ENCODE peak calls at places on chromosomes 6 and 20, in nine cellular contexts. N is A549, C is fibroblast of lung, I is foreskin keratinocyte, K is astrocyte, M is body of pancreas, T is mesendoderm, S is adipocyte, U is OCI-LY7. P is an unnamed sample. For H3K4me1, the result is how much of the 10 kb centered on the place peaks cover.

GRCh38 chr20:38764563-38765355 is 16.5 kb downstream of the ACTR5 start:
- DNase-seq in N (peak), T (peak), C (peak), U (no peak), M (peak), K (peak), I (peak), S (peak), P (no peak)

GRCh38 chr6:109008951-109009760 is 85.5 kb downstream of the SESN1 start:
- DNase-seq in K (peak), C (peak), I (peak), M (peak), U (peak), N (peak), T (peak), S (peak), P (peak)

GRCh38 chr20:41669708-41670263 is 51.6 kb upstream of the CHD6 start:
- DNase-seq in M (no peak), N (peak), K (no peak), S (no peak), C (no peak), U (no peak), T (peak), I (no peak), P (no peak)

GRCh38 chr6:167898673-167899311 is 72.1 kb downstream of the AFDN start:
- DNase-seq in U (peak), N (peak), C (peak), I (peak), M (no peak), T (peak), K (peak), S (peak), P (no peak)

GRCh38 chr6:170224694-170225660 is 65.9 kb downstream of the DLL1 start:
- DNase-seq in T (peak), S (peak), C (no peak), N (no peak), U (no peak), K (peak), I (peak), M (peak), P (no peak)

GRCh38 chr6:29442670-29443184 is 3.6 kb downstream of the OR10C1 start:
- DNase-seq in C (no peak), N (no peak), T (no peak), U (no peak), K (no peak), M (no peak), S (peak), I (no peak), P (no peak)

GRCh38 chr6:135475292-135475886 is 22.2 kb downstream of the AHI1 start:
- DNase-seq in N (no peak), C (peak), M (no peak), I (no peak), T (no peak), U (no peak), K (no peak), S (peak), P (no peak)

GRCh38 chr20:44601801-44602204 is 19.4 kb downstream of the PKIG start:
- DNase-seq in N (no peak), U (no peak), S (peak), C (peak), M (no peak), K (peak), T (no peak), I (no peak), P (peak)

GRCh38 chr20:53013183-53013582 is 41.0 kb downstream of the TSHZ2 start:
- DNase-seq in U (peak), K (no peak), T (no peak), S (no peak), C (no peak), M (no peak), I (no peak), N (no peak), P (no peak)

GRCh38 chr6:31407699-31408098 is 4.3 kb downstream of the MICA start:
- DNase-seq in S (peak), M (no peak), I (peak), C (peak), U (no peak), N (no peak), T (no peak), K (peak), P (no peak)

GRCh38 chr6:48606618-48607017 is 495.6 kb upstream of the PTCHD4 start:
- DNase-seq in U (no peak), C (no peak), I (no peak), M (no peak), K (no peak), N (no peak), T (no peak), S (no peak), P (no peak)

GRCh38 chr20:50355593-50356521 is 154.3 kb upstream of the PTPN1 start:
- DNase-seq in C (no peak), N (no peak), K (no peak), S (no peak), M (no peak), T (no peak), U (no peak), I (no peak), P (no peak)

GRCh38 chr6:137224890-137225198 is 5.7 kb upstream of the IFNGR1 start:
- DNase-seq in S (no peak), T (no peak), I (no peak), M (no peak), N (no peak), C (no peak), U (peak), K (no peak), P (no peak)

GRCh38 chr6:134678436-134678889 is 271.4 kb downstream of the ALDH8A1 start:
- DNase-seq in N (no peak), S (no peak), T (peak), K (peak), M (peak), I (no peak), U (no peak), C (peak), P (no peak)

GRCh38 chr6:109036588-109037320 is 57.9 kb downstream of the SESN1 start:
- DNase-seq in U (peak), C (no peak), T (no peak), M (no peak), I (no peak), K (no peak), N (no peak), S (no peak), P (no peak)

GRCh38 chr6:100160913-100161312 is 166.9 kb upstream of the MCHR2 start:
- DNase-seq in N (no peak), S (no peak), M (no peak), K (no peak), U (no peak), T (peak), I (no peak), C (no peak), P (no peak)

GRCh38 chr6:71585472-71585871 is 296.9 kb downstream of the OGFRL1 start:
- DNase-seq in T (no peak), C (no peak), S (no peak), K (no peak), U (no peak), M (no peak), I (no peak), N (no peak), P (no peak)

GRCh38 chr6:491233-491632 is 99.7 kb downstream of the IRF4 start:
- DNase-seq in T (no peak), I (no peak), U (no peak), S (peak), N (no peak), M (no peak), K (no peak), C (peak), P (no peak)

GRCh38 chr20:6081236-6081635 is 27.4 kb upstream of the LRRN4 start:
- DNase-seq in N (no peak), T (no peak), I (no peak), S (peak), M (no peak), C (peak), K (peak), U (no peak), P (no peak)

GRCh38 chr6:76803038-76803580 is 660.2 kb downstream of the HTR1B start:
- DNase-seq in T (peak), C (no peak), I (no peak), N (no peak), U (no peak), K (no peak), M (no peak), S (no peak), P (no peak)

GRCh38 chr6:152338335-152339125 is 298.6 kb downstream of the SYNE1 start:
- DNase-seq in U (peak), K (no peak), I (no peak), C (peak), T (peak), M (peak), S (peak), N (peak), P (peak)

GRCh38 chr20:64103871-64104666 is 3.3 kb downstream of the NPBWR2 start:
- DNase-seq in M (no peak), U (no peak), C (no peak), S (no peak), I (no peak), N (no peak), T (no peak), K (no peak), P (no peak)

GRCh38 chr6:144343736-144344428 is 58.7 kb downstream of the UTRN start:
- DNase-seq in M (no peak), T (no peak), U (peak), C (no peak), K (no peak), S (no peak), N (no peak), I (peak), P (no peak)

GRCh38 chr20:35886537-35886936 is 67.8 kb downstream of the SCAND1 start:
- DNase-seq in T (peak), N (no peak), I (no peak), K (no peak), C (no peak), S (no peak), M (no peak), U (no peak), P (no peak)

GRCh38 chr6:138088307-138088744 is 18.9 kb downstream of the PERP start:
- DNase-seq in K (peak), U (no peak), C (peak), M (peak), S (peak), I (peak), T (peak), N (peak), P (no peak)

GRCh38 chr6:50602191-50602810 is 111.0 kb upstream of the TFAP2D start:
- DNase-seq in S (peak), K (peak), T (peak), M (no peak), N (no peak), I (peak), U (peak), C (peak), P (no peak)

GRCh38 chr6:129843573-129843972 is 17.5 kb downstream of the TMEM244 start:
- DNase-seq in C (no peak), I (no peak), T (no peak), U (no peak), N (no peak), S (peak), M (no peak), K (no peak), P (no peak)
- H3K4me1 ChIP-seq in C (under half), I (under half), T (under half), U (under half), N (under half), S (under half), M (under half), K (under half), P (under half)

GRCh38 chr6:20414711-20415110 is 13.0 kb downstream of the E2F3 start:
- DNase-seq in U (no peak), T (no peak), M (no peak), K (no peak), I (no peak), C (no peak), S (no peak), N (no peak), P (no peak)
- H3K4me1 ChIP-seq in U (under half), T (under half), M (under half), K (under half), I (under half), C (under half), S (under half), N (under half), P (under half)

GRCh38 chr6:148967128-148967527 is 220.3 kb downstream of the UST start:
- DNase-seq in T (no peak), N (no peak), M (no peak), I (no peak), K (no peak), U (no peak), S (no peak), C (no peak), P (no peak)
- H3K4me1 ChIP-seq in T (under half), N (under half), M (under half), I (under half), K (under half), U (under half), S (under half), C (under half), P (under half)

DNA sequence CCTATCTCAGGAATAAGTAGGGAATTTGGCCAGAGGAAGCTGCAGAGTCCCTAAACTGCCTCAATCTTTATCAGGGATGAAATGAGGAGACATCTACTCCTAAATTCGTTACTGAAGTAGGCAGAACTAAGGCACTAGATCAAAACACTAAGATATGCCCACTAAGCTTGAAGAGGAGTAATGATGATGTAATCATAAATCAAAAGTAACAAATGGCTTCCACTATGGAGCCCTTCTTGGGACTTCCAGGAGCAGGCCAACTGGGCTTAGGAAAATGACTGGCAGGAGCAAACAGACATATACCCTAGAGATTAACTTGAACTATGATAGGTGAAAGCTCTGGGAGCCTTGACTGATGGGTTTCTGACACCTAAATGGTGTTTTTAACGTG is 15.4 kb downstream of the ZSCAN12 start:
- DNase-seq in C (no peak), U (no peak), K (no peak), M (no peak), T (no peak), S (no peak), N (no peak), I (no peak), P (no peak)
- H3K4me1 ChIP-seq in C (under half), U (under half), K (under half), M (under half), T (under half), S (under half), N (under half), I (under half), P (under half)

GRCh38 chr6:15086273-15087158 is 159.4 kb upstream of the JARID2 start:
- DNase-seq in U (peak), M (no peak), T (no peak), N (no peak), I (no peak), K (no peak), C (no peak), S (no peak), P (no peak)
- H3K4me1 ChIP-seq in U (under half), M (under half), T (under half), N (under half), I (under half), K (under half), C (under half), S (under half), P (under half)

GRCh38 chr20:3800878-3801260 is 4.8 kb downstream of the CDC25B start:
- DNase-seq in N (no peak), U (no peak), K (no peak), M (no peak), T (no peak), S (no peak), C (no peak), I (no peak), P (no peak)
- H3K4me1 ChIP-seq in N (half or more), U (under half), K (under half), M (under half), T (under half), S (under half), C (under half), I (under half), P (under half)

DNA sequence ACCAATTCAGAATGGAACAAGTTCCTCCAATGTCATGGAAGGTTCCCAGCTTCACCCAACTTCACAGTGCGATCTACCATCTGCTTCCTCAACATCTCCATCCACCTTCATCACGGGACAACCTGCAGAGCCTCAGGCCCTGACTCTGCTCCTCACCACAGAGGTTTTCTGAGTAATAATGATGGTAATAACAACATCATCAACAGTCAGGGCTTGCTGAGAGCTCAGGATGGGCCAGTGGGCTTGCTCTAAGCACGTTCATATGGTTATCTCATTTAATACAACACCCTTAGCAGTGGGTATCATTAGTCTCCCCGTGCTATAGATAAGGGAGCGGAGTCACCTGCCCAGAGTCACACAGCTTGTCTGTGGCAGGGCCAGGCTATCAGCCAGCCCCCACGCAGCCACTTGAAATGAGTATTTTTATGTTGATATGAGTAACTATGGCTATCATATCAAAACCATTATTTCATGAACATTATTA is 38.6 kb downstream of the PREX1 start:
- DNase-seq in M (no peak), S (no peak), T (no peak), I (no peak), C (no peak), N (no peak), U (no peak), K (no peak), P (no peak)
- H3K4me1 ChIP-seq in M (under half), S (under half), T (under half), I (under half), C (under half), N (under half), U (half or more), K (under half), P (under half)

DNA sequence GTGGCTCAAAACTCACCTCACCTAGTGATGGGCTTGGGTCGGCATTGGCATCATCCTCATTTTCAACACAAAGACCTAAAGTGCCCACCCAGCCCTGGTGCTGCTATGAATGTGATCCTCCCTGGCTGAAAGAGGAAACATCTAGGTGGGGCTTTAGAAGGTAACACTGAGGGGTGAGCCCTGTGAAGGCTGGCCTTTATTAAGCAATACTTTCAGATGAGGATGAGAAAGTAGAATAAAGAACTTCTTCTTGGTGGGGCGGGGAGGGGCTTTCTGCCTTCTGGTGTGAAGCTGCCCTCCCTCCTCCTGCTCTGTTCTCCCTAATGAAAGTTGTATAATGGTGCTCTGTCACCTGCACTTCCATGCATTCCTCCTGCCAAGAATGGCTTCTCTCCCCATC is 133.0 kb upstream of the TRAF3IP2 start:
- DNase-seq in C (no peak), S (no peak), N (no peak), M (no peak), I (no peak), T (no peak), K (no peak), U (no peak), P (no peak)
- H3K4me1 ChIP-seq in C (under half), S (under half), N (under half), M (under half), I (under half), T (under half), K (under half), U (under half), P (under half)